ENCODE peak calls at places on chromosome 20, in nine cellular contexts. One of them, this sample, is unnamed.
A peak's percentile ranks its signal among the peaks of the same experiment; 100 is the strongest.

GRCh38 chr20:5863040-5863811 is 87.1 kb downstream of the TRMT6 start:
- DNase-seq in NCI-H748 treated with DMSO at 0.1 percent for 48 hours: no peak
- DNase-seq in kidney epithelial cell: no peak
- DNase-seq in adipocyte: no peak
- DNase-seq in kidney tubule cell: peak; percentile 76
- DNase-seq in stimulated activated CD8-positive, alpha-beta memory T cell treated with anti-CD3 and anti-CD28 coated beads, Interleukin-7, amount 100 ng/mL, for 4 hours: no peak
- DNase-seq in neural crest cell: no peak
- DNase-seq in naive thymus-derived CD8-positive, alpha-beta T cell: no peak
- DNase-seq in NCI-H226: peak; percentile 52
- DNase-seq in this sample: no peak

GRCh38 chr20:36542019-36542488 is 735 bp downstream of the MYL9 start:
- DNase-seq in adipocyte: peak; percentile 76
- DNase-seq in kidney tubule cell: peak; percentile 31
- DNase-seq in naive thymus-derived CD8-positive, alpha-beta T cell: no peak
- DNase-seq in neural crest cell: peak; percentile 41
- DNase-seq in kidney epithelial cell: no peak
- DNase-seq in stimulated activated CD8-positive, alpha-beta memory T cell treated with anti-CD3 and anti-CD28 coated beads, Interleukin-7, amount 100 ng/mL, for 4 hours: no peak
- DNase-seq in NCI-H748 treated with DMSO at 0.1 percent for 48 hours: no peak
- DNase-seq in NCI-H226: peak; percentile 47
- DNase-seq in this sample: no peak

GRCh38 chr20:35681953-35682352 is 17.2 kb downstream of the NFS1 start:
- DNase-seq in naive thymus-derived CD8-positive, alpha-beta T cell: no peak
- DNase-seq in NCI-H748 treated with DMSO at 0.1 percent for 48 hours: no peak
- DNase-seq in neural crest cell: no peak
- DNase-seq in adipocyte: no peak
- DNase-seq in kidney tubule cell: no peak
- DNase-seq in stimulated activated CD8-positive, alpha-beta memory T cell treated with anti-CD3 and anti-CD28 coated beads, Interleukin-7, amount 100 ng/mL, for 4 hours: no peak
- DNase-seq in NCI-H226: no peak
- DNase-seq in kidney epithelial cell: no peak
- DNase-seq in this sample: no peak

GRCh38 chr20:52105045-52105572 is 86.5 kb downstream of the ZFP64 start:
- DNase-seq in neural crest cell: no peak
- DNase-seq in adipocyte: peak; percentile 64
- DNase-seq in kidney tubule cell: peak; percentile 72
- DNase-seq in naive thymus-derived CD8-positive, alpha-beta T cell: no peak
- DNase-seq in NCI-H226: peak; percentile 30
- DNase-seq in kidney epithelial cell: no peak
- DNase-seq in NCI-H748 treated with DMSO at 0.1 percent for 48 hours: peak; percentile 2
- DNase-seq in stimulated activated CD8-positive, alpha-beta memory T cell treated with anti-CD3 and anti-CD28 coated beads, Interleukin-7, amount 100 ng/mL, for 4 hours: no peak
- DNase-seq in this sample: peak; percentile 4

GRCh38 chr20:2845607-2846006 is 5.1 kb downstream of the VPS16 start:
- DNase-seq in neural crest cell: no peak
- DNase-seq in naive thymus-derived CD8-positive, alpha-beta T cell: no peak
- DNase-seq in adipocyte: no peak
- DNase-seq in NCI-H226: no peak
- DNase-seq in kidney epithelial cell: no peak
- DNase-seq in NCI-H748 treated with DMSO at 0.1 percent for 48 hours: no peak
- DNase-seq in kidney tubule cell: no peak
- DNase-seq in stimulated activated CD8-positive, alpha-beta memory T cell treated with anti-CD3 and anti-CD28 coated beads, Interleukin-7, amount 100 ng/mL, for 4 hours: no peak
- DNase-seq in this sample: no peak

GRCh38 chr20:33132858-33133615 is 34.9 kb upstream of the BPIFA2 start:
- DNase-seq in neural crest cell: no peak
- DNase-seq in NCI-H748 treated with DMSO at 0.1 percent for 48 hours: no peak
- DNase-seq in stimulated activated CD8-positive, alpha-beta memory T cell treated with anti-CD3 and anti-CD28 coated beads, Interleukin-7, amount 100 ng/mL, for 4 hours: no peak
- DNase-seq in adipocyte: no peak
- DNase-seq in naive thymus-derived CD8-positive, alpha-beta T cell: no peak
- DNase-seq in kidney tubule cell: no peak
- DNase-seq in kidney epithelial cell: no peak
- DNase-seq in NCI-H226: no peak
- DNase-seq in this sample: no peak

GRCh38 chr20:54059691-54060364 is 10.6 kb downstream of the BCAS1 start:
- DNase-seq in kidney epithelial cell: no peak
- DNase-seq in NCI-H748 treated with DMSO at 0.1 percent for 48 hours: no peak
- DNase-seq in adipocyte: no peak
- DNase-seq in NCI-H226: no peak
- DNase-seq in kidney tubule cell: no peak
- DNase-seq in stimulated activated CD8-positive, alpha-beta memory T cell treated with anti-CD3 and anti-CD28 coated beads, Interleukin-7, amount 100 ng/mL, for 4 hours: no peak
- DNase-seq in neural crest cell: no peak
- DNase-seq in naive thymus-derived CD8-positive, alpha-beta T cell: no peak
- DNase-seq in this sample: no peak

GRCh38 chr20:63178889-63179751 is 36.8 kb downstream of the YTHDF1 start:
- DNase-seq in naive thymus-derived CD8-positive, alpha-beta T cell: peak; percentile 70
- DNase-seq in neural crest cell: peak; percentile 64
- DNase-seq in kidney tubule cell: peak; percentile 51
- DNase-seq in adipocyte: peak; percentile 36
- DNase-seq in kidney epithelial cell: no peak
- DNase-seq in NCI-H226: no peak
- DNase-seq in NCI-H748 treated with DMSO at 0.1 percent for 48 hours: peak; percentile 46
- DNase-seq in stimulated activated CD8-positive, alpha-beta memory T cell treated with anti-CD3 and anti-CD28 coated beads, Interleukin-7, amount 100 ng/mL, for 4 hours: peak; percentile 77
- DNase-seq in this sample: peak; percentile 28

GRCh38 chr20:61762886-61763739 is 302.6 kb downstream of the TAF4 start:
- DNase-seq in kidney epithelial cell: no peak
- DNase-seq in naive thymus-derived CD8-positive, alpha-beta T cell: no peak
- DNase-seq in NCI-H748 treated with DMSO at 0.1 percent for 48 hours: no peak
- DNase-seq in kidney tubule cell: no peak
- DNase-seq in stimulated activated CD8-positive, alpha-beta memory T cell treated with anti-CD3 and anti-CD28 coated beads, Interleukin-7, amount 100 ng/mL, for 4 hours: no peak
- DNase-seq in adipocyte: no peak
- DNase-seq in neural crest cell: no peak
- DNase-seq in NCI-H226: no peak
- DNase-seq in this sample: no peak

GRCh38 chr20:2816583-2817340 is 598 bp downstream of the TMEM239 start:
- DNase-seq in kidney tubule cell: peak; percentile 31
- DNase-seq in NCI-H748 treated with DMSO at 0.1 percent for 48 hours: no peak
- DNase-seq in kidney epithelial cell: no peak
- DNase-seq in adipocyte: no peak
- DNase-seq in stimulated activated CD8-positive, alpha-beta memory T cell treated with anti-CD3 and anti-CD28 coated beads, Interleukin-7, amount 100 ng/mL, for 4 hours: no peak
- DNase-seq in naive thymus-derived CD8-positive, alpha-beta T cell: no peak
- DNase-seq in NCI-H226: no peak
- DNase-seq in neural crest cell: no peak
- DNase-seq in this sample: peak; percentile 18